ENCODE peak calls at places on chromosomes 4 and X, in four cellular contexts. R is cardiac muscle cell, W is psoas muscle, C is HCT116. Y is an unnamed sample.

GRCh38 chrX:133660356-133660755 is 245.1 kb upstream of the GPC4 start:
- DNase-seq in R (no peak), W (no peak), C (no peak), Y (no peak)

GRCh38 chr4:80913381-80913780 is 117.1 kb upstream of the BMP3 start:
- DNase-seq in R (no peak), W (no peak), C (no peak), Y (no peak)

GRCh38 chrX:13064599-13065143 is 20.3 kb upstream of the FAM9C start:
- DNase-seq in R (no peak), W (peak), C (no peak), Y (peak)

GRCh38 chrX:13180807-13181206 is 136.4 kb upstream of the FAM9C start:
- DNase-seq in R (no peak), W (no peak), C (no peak), Y (no peak)

GRCh38 chr4:183657564-183657963 is 1.4 kb downstream of the RWDD4 start:
- DNase-seq in R (no peak), W (no peak), C (no peak), Y (no peak)

GRCh38 chr4:108036252-108036651 is 46.6 kb downstream of the HADH start:
- DNase-seq in R (peak), W (no peak), C (no peak), Y (no peak)

GRCh38 chr4:66906314-66906713 is 639.0 kb downstream of the CENPC start:
- DNase-seq in R (peak), W (no peak), C (no peak), Y (no peak)

GRCh38 chr4:22957774-22958173 is 265.0 kb downstream of the GBA3 start:
- DNase-seq in R (no peak), W (no peak), C (no peak), Y (no peak)

GRCh38 chr4:123832173-123833026 is 435.8 kb downstream of the SPRY1 start:
- DNase-seq in R (peak), W (peak), C (no peak), Y (peak)

GRCh38 chrX:14673764-14674163 is 144.4 kb downstream of the GLRA2 start:
- DNase-seq in R (no peak), W (no peak), C (peak), Y (no peak)

GRCh38 chrX:38232287-38232686 is 11.6 kb upstream of the SRPX start:
- DNase-seq in R (no peak), W (no peak), C (no peak), Y (no peak)

GRCh38 chr4:142372570-142373300 is 473.4 kb downstream of the INPP4B start:
- DNase-seq in R (no peak), W (no peak), C (no peak), Y (no peak)

GRCh38 chr4:116501954-116502353 is 583.4 kb downstream of the TRAM1L1 start:
- DNase-seq in R (peak), W (no peak), C (no peak), Y (no peak)

GRCh38 chr4:109977854-109978501 is 65.3 kb downstream of the EGF start:
- DNase-seq in R (peak), W (no peak), C (peak), Y (no peak)

GRCh38 chr4:56146956-56147355 is 198.2 kb downstream of the CEP135 start:
- DNase-seq in R (no peak), W (no peak), C (no peak), Y (no peak)

GRCh38 chrX:104922206-104922621 is 298.3 kb downstream of the TEX13A start:
- DNase-seq in R (peak), W (peak), C (peak), Y (peak)

GRCh38 chrX:77779695-77780094 is 6.3 kb downstream of the ATRX start:
- DNase-seq in R (no peak), W (no peak), C (no peak), Y (no peak)

GRCh38 chrX:136147966-136148365 is 633 bp downstream of the FHL1 start:
- DNase-seq in R (no peak), W (peak), C (no peak), Y (no peak)
- H3K4me3 ChIP-seq in R (peak), W (peak), C (peak), Y (peak)

GRCh38 chr4:98994474-98995182 is 893 bp upstream of the METAP1 start:
- DNase-seq in R (peak), W (no peak), C (no peak), Y (no peak)

GRCh38 chr4:98993419-98994071 is 2.0 kb upstream of the METAP1 start:
- DNase-seq in R (no peak), W (peak), C (no peak), Y (no peak)

GRCh38 chr4:98995183-98996055 is at the start of gene METAP1:
- DNase-seq in R (peak), W (peak), C (peak), Y (peak)

GRCh38 chr4:98996056-98996941 is 778 bp downstream of the METAP1 start:
- DNase-seq in R (peak), W (no peak), C (no peak), Y (no peak)

DNA sequence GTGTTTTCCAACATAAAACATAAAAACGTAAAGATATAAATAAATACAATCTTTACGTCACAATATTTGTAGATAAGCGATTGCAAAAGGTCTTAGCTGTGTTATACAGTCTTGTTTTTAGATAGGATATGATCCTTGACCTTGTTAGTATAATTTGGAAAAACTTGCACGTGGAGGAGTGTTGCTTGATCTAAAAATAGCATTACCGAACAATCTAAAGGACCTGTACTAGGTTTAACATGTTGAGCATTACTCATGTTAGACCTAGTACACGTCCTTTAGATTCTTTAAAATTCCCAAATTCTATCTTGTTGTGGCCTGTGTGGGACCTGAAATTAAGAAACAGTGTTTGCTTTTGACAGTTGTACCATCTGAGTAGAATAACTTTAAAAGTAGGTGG is 1.7 kb downstream of the METAP1 start:
- DNase-seq in R (peak), W (no peak), C (no peak), Y (no peak)
- H3K4me3 ChIP-seq in R (peak), W (no peak), C (peak), Y (no peak)

GRCh38 chr4:184893836-184894571 is 68.2 kb upstream of the ACSL1 start:
- DNase-seq in R (no peak), W (no peak), C (no peak), Y (no peak)
- H3K4me3 ChIP-seq in R (no peak), W (no peak), C (no peak), Y (no peak)

GRCh38 chr4:85780664-85781063 is 305.7 kb downstream of the ARHGAP24 start:
- DNase-seq in R (no peak), W (no peak), C (no peak), Y (no peak)

GRCh38 chr4:85779165-85779564 is 304.2 kb downstream of the ARHGAP24 start:
- DNase-seq in R (no peak), W (no peak), C (no peak), Y (no peak)

GRCh38 chr4:85776579-85776978 is 301.6 kb downstream of the ARHGAP24 start:
- DNase-seq in R (no peak), W (no peak), C (peak), Y (no peak)

GRCh38 chr4:85777908-85778808 is 303.2 kb downstream of the ARHGAP24 start:
- DNase-seq in R (no peak), W (no peak), C (no peak), Y (no peak)

DNA sequence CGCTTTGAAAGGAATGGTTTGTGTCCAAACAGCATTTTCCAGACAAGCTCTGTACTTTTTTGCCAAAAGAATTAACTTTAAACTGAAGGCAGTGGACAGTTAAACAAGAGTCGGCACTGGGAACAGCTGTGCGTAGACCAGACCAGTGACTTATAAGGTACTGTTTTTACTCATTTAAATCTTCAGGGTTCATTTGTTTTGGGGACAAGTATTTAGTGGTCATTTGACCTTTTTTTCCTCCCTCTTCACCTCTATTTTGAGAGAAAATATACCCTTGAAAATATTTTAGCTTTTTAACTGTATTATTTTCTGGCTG is 303.8 kb downstream of the ARHGAP24 start:
- DNase-seq in R (no peak), W (no peak), C (no peak), Y (no peak)
- H3K4me3 ChIP-seq in R (no peak), W (peak), C (no peak), Y (peak)

GRCh38 chr4:120517966-120518365 is 404.6 kb downstream of the PRDM5 start:
- DNase-seq in R (no peak), W (no peak), C (peak), Y (peak)
- H3K4me3 ChIP-seq in R (no peak), W (no peak), C (no peak), Y (peak)

DNA sequence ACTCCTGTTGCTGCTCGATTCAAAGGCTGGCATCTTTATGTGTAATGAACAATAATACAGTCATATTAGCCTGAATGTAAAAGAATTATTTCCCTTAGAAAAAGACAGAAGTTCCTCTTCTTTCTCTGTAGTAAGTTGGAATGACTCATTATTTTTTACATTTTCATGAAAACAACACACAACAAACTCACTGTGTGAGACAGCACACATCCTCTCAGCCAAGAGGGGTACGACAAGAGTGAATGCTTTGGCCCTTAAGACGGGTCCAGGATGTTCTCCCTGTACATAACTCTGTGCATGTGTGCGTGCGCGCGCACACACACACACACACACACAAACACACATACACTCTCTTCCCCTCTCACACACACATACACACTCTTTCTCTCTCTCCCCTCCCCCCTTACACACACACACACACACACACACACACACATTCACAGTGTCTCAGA is 72.8 kb downstream of the MANBA start:
- DNase-seq in R (no peak), W (no peak), C (no peak), Y (no peak)
- H3K4me3 ChIP-seq in R (no peak), W (no peak), C (peak), Y (no peak)

GRCh38 chr4:8205241-8205707 is 6.2 kb downstream of the SH3TC1 start:
- DNase-seq in R (peak), W (no peak), C (no peak), Y (no peak)
- H3K4me3 ChIP-seq in R (no peak), W (no peak), C (no peak), Y (no peak)

DNA sequence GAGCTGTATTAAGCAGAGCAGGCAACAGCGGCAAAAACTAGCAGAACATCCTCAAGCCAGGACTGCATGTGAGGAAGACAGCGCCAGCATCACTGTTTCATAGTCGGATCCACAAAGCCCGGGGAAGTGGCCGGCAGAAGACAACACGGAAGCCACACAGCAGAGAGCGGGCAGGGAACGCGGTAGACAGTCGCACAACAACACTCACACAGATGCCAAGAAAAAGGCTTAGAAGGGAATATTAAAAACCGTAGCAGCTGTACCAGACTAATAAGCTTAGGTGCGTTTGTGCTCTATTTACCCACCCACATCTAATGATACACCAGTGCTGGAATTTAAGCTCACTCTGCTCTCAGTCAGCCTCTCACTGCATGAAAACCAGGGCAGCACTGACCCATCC is 16.0 kb downstream of the ZFYVE28 start:
- DNase-seq in R (no peak), W (peak), C (no peak), Y (no peak)
- H3K4me3 ChIP-seq in R (no peak), W (peak), C (no peak), Y (no peak)

DNA sequence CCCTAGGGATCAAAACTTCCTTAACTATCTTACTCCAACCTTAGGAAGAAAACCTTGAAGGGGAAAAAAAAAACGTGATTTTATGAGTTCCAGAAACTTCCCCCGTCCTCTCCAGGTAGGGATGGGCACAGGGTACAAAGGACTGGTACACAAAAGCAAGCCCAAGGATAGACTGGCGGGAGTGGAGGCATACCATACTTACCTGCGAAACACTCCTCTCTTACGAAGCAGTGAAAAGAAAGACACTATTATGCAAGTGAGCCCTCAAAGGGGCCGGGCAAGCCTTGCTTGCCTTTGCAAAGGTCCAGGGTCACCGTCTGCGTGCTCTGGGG is 651 bp downstream of the TSPAN6 start:
- DNase-seq in R (no peak), W (no peak), C (no peak), Y (no peak)
- H3K4me3 ChIP-seq in R (peak), W (peak), C (peak), Y (peak)

Y was measured in tibial artery.